ENCODE peak calls at places on chromosomes 7 and 10, in five cellular contexts. R is GM12878, Q is HepG2, M is NB4, B is A549. G is an unnamed sample.

GRCh38 chr7:51647931-51648351 is 331.3 kb upstream of the COBL start:
- DNase-seq in R (no peak), Q (peak), M (no peak), B (no peak), G (no peak)

GRCh38 chr7:55187701-55188491 is 169.1 kb downstream of the EGFR start:
- DNase-seq in R (no peak), Q (peak), M (no peak), B (no peak), G (peak)

GRCh38 chr7:106959753-106960152 is 84.8 kb upstream of the PRKAR2B start:
- DNase-seq in R (no peak), Q (no peak), M (no peak), B (no peak), G (no peak)

GRCh38 chr10:110387983-110388681 is 83.4 kb upstream of the SMNDC1 start:
- DNase-seq in R (peak), Q (no peak), M (no peak), B (no peak), G (peak)

GRCh38 chr7:5053175-5053574 is 7.5 kb downstream of the RBAK start:
- DNase-seq in R (no peak), Q (no peak), M (no peak), B (no peak), G (no peak)

GRCh38 chr7:80150621-80151273 is 16.1 kb downstream of the GNAI1 start:
- DNase-seq in R (no peak), Q (no peak), M (no peak), B (no peak), G (peak)

GRCh38 chr10:12448729-12449391 is 99.5 kb downstream of the CAMK1D start:
- DNase-seq in R (peak), Q (no peak), M (peak), B (peak), G (peak)

GRCh38 chr7:141363748-141364147 is 187.5 kb upstream of the AGK start:
- DNase-seq in R (no peak), Q (no peak), M (no peak), B (no peak), G (no peak)

GRCh38 chr10:130169136-130169888 is 33.1 kb downstream of the GLRX3 start:
- DNase-seq in R (no peak), Q (no peak), M (no peak), B (no peak), G (no peak)
- TF ChIP-seq MYC in R (no peak), Q (no peak), M (no peak), B (no peak), G (no peak)

GRCh38 chr7:17963281-17963680 is 23.0 kb upstream of the SNX13 start:
- DNase-seq in R (no peak), Q (peak), M (no peak), B (no peak), G (no peak)
- TF ChIP-seq MYC in R (no peak), Q (no peak), M (no peak), B (no peak), G (no peak)

GRCh38 chr10:77111611-77112550 is 525.7 kb downstream of the KCNMA1 start:
- DNase-seq in R (peak), Q (peak), M (peak), B (peak), G (peak)
- TF ChIP-seq MYC in R (no peak), Q (no peak), M (no peak), B (no peak), G (no peak)

GRCh38 chr7:1151653-1152425 is 8.2 kb downstream of the ZFAND2A start:
- DNase-seq in R (no peak), Q (no peak), M (no peak), B (no peak), G (no peak)

GRCh38 chr7:1151156-1151555 is 8.8 kb downstream of the ZFAND2A start:
- DNase-seq in R (no peak), Q (no peak), M (no peak), B (no peak), G (no peak)

GRCh38 chr7:1156782-1157535 is 3.0 kb downstream of the ZFAND2A start:
- DNase-seq in R (no peak), Q (peak), M (peak), B (peak), G (peak)

GRCh38 chr7:1152492-1152891 is 7.5 kb downstream of the ZFAND2A start:
- DNase-seq in R (no peak), Q (no peak), M (no peak), B (no peak), G (no peak)

GRCh38 chr7:1154172-1154739 is 5.7 kb downstream of the ZFAND2A start:
- DNase-seq in R (no peak), Q (no peak), M (no peak), B (no peak), G (no peak)
- TF ChIP-seq MYC in R (no peak), Q (no peak), M (no peak), B (no peak), G (no peak)

DNA sequence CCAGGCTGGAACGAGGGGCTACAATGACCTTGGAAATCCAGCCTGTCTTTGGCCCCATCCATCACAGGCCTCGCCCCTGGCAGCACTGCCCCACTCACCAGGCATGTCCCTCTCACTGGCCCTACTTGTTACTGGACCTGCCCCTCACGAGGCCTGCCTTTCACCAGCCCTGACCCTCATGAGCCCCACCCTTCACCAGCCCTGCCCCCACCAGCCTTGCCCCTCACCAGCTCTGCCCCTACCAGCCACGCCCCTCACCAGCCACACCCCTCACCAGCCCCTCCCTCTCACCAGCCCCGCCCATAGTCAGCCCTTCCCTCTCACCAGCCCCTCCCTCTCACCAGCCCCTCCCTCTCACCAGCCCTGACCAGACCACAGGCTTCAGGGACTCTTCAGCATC is 57.8 kb downstream of the COL26A1 start:
- DNase-seq in R (no peak), Q (no peak), M (peak), B (peak), G (no peak)
- TF ChIP-seq MYC in R (no peak), Q (no peak), M (no peak), B (no peak), G (no peak)

GRCh38 chr10:103123282-103124033 is 69.6 kb downstream of the NT5C2 start:
- DNase-seq in R (no peak), Q (no peak), M (no peak), B (no peak), G (no peak)
- TF ChIP-seq MYC in R (no peak), Q (no peak), M (no peak), B (no peak), G (no peak)

DNA sequence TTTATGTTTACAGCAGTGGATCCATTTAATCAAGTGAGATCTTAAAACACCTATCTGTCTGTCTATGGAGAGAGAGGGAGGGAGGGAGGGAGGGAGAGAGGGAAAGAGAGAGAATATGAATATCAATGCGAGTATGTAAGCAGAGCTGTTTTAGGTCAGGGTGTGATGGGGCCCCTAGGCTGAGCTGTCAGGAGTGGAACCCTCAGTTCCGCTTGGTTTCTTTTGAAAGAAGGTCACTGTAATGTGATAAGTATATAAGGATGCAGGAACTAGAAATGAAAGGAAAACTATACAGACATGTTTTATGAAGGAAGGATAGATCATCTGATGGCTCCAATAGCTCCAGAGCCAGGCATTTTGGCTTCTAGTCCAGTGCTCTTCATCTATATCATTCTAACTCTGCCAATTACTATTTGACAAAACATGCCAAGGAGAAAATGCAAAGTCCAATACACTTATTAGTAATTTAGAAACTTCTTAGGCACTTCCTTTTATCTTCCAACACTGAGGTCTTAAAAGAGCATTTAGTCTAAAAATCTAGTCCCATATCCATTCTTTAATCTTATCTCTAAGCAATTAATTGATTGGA is 70.3 kb downstream of the NRCAM start:
- DNase-seq in R (no peak), Q (no peak), M (no peak), B (no peak), G (no peak)
- TF ChIP-seq MYC in R (no peak), Q (no peak), M (no peak), B (no peak), G (no peak)

G was measured in endothelial cell of umbilical vein.